ENCODE peak calls at places on chromosomes 16 and 17, in nine cellular contexts. X, Y, H, N, S, K, W, P and F are unnamed samples.

GRCh38 chr17:50905460-50905803 is 39.3 kb upstream of the TOB1 start:
- DNase-seq in X (no peak), Y (no peak), H (no peak), N (no peak), S (no peak), K (no peak), W (no peak), P (no peak), F (no peak)

GRCh38 chr16:84648595-84649510 is 542 bp downstream of the KLHL36 start:
- DNase-seq in X (peak), Y (peak), H (peak), N (peak), S (peak), K (no peak), W (no peak), P (peak), F (no peak)

GRCh38 chr16:73126453-73126853 is 78.5 kb upstream of the ZFHX3 start:
- DNase-seq in X (no peak), Y (peak), H (peak), N (no peak), S (no peak), K (no peak), W (peak), P (no peak), F (no peak)

GRCh38 chr16:28503470-28504259 is 3.0 kb downstream of the IL27 start:
- DNase-seq in X (no peak), Y (no peak), H (no peak), N (no peak), S (no peak), K (no peak), W (no peak), P (no peak), F (no peak)

GRCh38 chr16:25343976-25344375 is 86.3 kb upstream of the ZKSCAN2 start:
- DNase-seq in X (no peak), Y (no peak), H (no peak), N (no peak), S (no peak), K (no peak), W (no peak), P (no peak), F (no peak)

GRCh38 chr16:25109643-25110042 is 1.9 kb upstream of the LCMT1 start:
- DNase-seq in X (no peak), Y (peak), H (peak), N (no peak), S (no peak), K (no peak), W (no peak), P (no peak), F (peak)

GRCh38 chr16:30359871-30360170 is 4.7 kb upstream of the CD2BP2 start:
- DNase-seq in X (no peak), Y (no peak), H (no peak), N (no peak), S (no peak), K (no peak), W (no peak), P (peak), F (no peak)

GRCh38 chr16:20660325-20660724 is 37.2 kb downstream of the ACSM1 start:
- DNase-seq in X (no peak), Y (no peak), H (no peak), N (no peak), S (no peak), K (no peak), W (no peak), P (no peak), F (no peak)

GRCh38 chr17:78779848-78780247 is 2.2 kb downstream of the CYTH1 start:
- DNase-seq in X (peak), Y (no peak), H (no peak), N (peak), S (peak), K (no peak), W (no peak), P (peak), F (no peak)

GRCh38 chr17:17044846-17045561 is 2.7 kb downstream of the MPRIP start:
- DNase-seq in X (no peak), Y (no peak), H (no peak), N (no peak), S (no peak), K (no peak), W (no peak), P (peak), F (peak)

GRCh38 chr17:79101111-79101673 is 26.6 kb downstream of the ENGASE start:
- DNase-seq in X (no peak), Y (no peak), H (no peak), N (no peak), S (no peak), K (no peak), W (no peak), P (no peak), F (no peak)

GRCh38 chr17:3647769-3648540 is 11.4 kb downstream of the CTNS start:
- DNase-seq in X (peak), Y (no peak), H (peak), N (no peak), S (peak), K (no peak), W (peak), P (no peak), F (peak)

GRCh38 chr16:58037365-58038057 is 12.0 kb downstream of the MMP15 start:
- DNase-seq in X (no peak), Y (no peak), H (no peak), N (no peak), S (no peak), K (no peak), W (no peak), P (no peak), F (no peak)

GRCh38 chr16:21646721-21647561 is 5.5 kb downstream of the IGSF6 start:
- DNase-seq in X (no peak), Y (no peak), H (no peak), N (peak), S (peak), K (no peak), W (no peak), P (peak), F (no peak)

GRCh38 chr17:5788266-5788900 is 204.1 kb upstream of the NLRP1 start:
- DNase-seq in X (no peak), Y (no peak), H (no peak), N (no peak), S (no peak), K (no peak), W (no peak), P (no peak), F (peak)

GRCh38 chr17:68087851-68088250 is 52.3 kb downstream of the KPNA2 start:
- DNase-seq in X (no peak), Y (no peak), H (no peak), N (no peak), S (no peak), K (no peak), W (no peak), P (no peak), F (peak)

GRCh38 chr17:59714255-59714654 is 6.8 kb downstream of the VMP1 start:
- DNase-seq in X (no peak), Y (no peak), H (no peak), N (no peak), S (no peak), K (no peak), W (no peak), P (no peak), F (no peak)

GRCh38 chr17:61587807-61588660 is 3.0 kb downstream of the NACA2 start:
- DNase-seq in X (no peak), Y (no peak), H (no peak), N (no peak), S (no peak), K (no peak), W (no peak), P (no peak), F (no peak)

DNA sequence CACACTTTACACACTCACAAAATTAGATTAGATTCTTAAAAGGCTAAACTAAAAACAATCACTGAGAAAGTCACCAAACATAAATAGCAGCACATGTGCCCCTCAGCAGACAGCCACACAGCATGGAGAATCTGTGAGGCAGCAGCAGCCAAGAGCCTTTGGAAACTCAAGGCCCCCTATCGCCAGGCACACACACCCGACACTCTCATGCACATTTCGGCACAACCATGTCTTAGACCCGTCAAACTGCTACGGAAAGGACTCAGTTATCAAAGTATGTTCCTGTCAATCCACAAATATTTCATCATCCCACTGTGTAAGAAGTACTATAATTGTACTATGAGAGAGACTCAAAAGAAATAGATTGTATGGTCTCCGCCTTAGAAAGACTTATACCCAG is 20.9 kb downstream of the UBE2O start:
- DNase-seq in X (no peak), Y (no peak), H (no peak), N (no peak), S (no peak), K (no peak), W (no peak), P (no peak), F (no peak)
- H3K27ac ChIP-seq in X (no peak), Y (peak), H (peak), N (no peak), S (no peak), K (no peak), W (no peak), P (no peak), F (no peak)

GRCh38 chr17:40316571-40317344 is 7.8 kb downstream of the RARA start:
- DNase-seq in X (peak), Y (peak), H (no peak), N (no peak), S (no peak), K (no peak), W (peak), P (peak), F (peak)

GRCh38 chr17:40317345-40317873 is 8.4 kb downstream of the RARA start:
- DNase-seq in X (no peak), Y (peak), H (no peak), N (peak), S (peak), K (no peak), W (peak), P (peak), F (peak)

GRCh38 chr17:40315206-40315605 is 6.2 kb downstream of the RARA start:
- DNase-seq in X (no peak), Y (no peak), H (no peak), N (no peak), S (no peak), K (no peak), W (no peak), P (no peak), F (no peak)

GRCh38 chr17:40314557-40314953 is 5.6 kb downstream of the RARA start:
- DNase-seq in X (peak), Y (peak), H (no peak), N (peak), S (no peak), K (no peak), W (peak), P (peak), F (peak)

GRCh38 chr17:40315678-40316570 is 6.9 kb downstream of the RARA start:
- DNase-seq in X (no peak), Y (no peak), H (no peak), N (no peak), S (no peak), K (no peak), W (peak), P (no peak), F (no peak)
- H3K4me3 ChIP-seq in X (no peak), Y (peak), H (no peak), N (no peak), S (no peak), K (peak), W (peak), P (no peak), F (no peak)

DNA sequence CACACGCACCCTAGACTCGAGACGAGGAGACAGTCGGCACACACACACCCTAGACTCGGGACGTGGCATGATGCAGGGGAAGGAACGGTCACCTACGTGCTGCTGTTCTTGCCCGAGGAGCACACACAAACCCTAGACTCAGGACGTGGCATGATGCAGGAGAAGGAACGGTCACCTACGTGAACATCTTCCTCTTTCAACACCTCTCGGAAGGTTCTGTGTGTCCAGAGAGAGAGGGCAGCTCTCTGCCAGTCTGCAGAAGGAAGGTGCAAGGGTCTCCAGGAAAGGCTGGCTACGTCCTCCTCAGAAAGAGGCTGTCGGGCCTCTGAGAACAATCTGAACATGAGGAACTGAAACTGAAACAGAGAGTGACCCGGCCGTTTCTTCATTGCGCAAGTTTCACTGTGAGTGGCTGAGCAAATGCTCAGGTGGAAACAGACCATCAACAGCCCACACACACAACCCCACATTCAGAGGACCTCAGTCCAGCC is 43.4 kb downstream of the ZNF276 start:
- DNase-seq in X (no peak), Y (no peak), H (peak), N (peak), S (no peak), K (no peak), W (no peak), P (peak), F (no peak)
- H3K27ac ChIP-seq in X (no peak), Y (no peak), H (no peak), N (peak), S (peak), K (no peak), W (no peak), P (peak), F (no peak)

GRCh38 chr17:45409659-45410076 is 23.0 kb downstream of the ARHGAP27 start:
- DNase-seq in X (no peak), Y (no peak), H (no peak), N (no peak), S (no peak), K (no peak), W (no peak), P (peak), F (no peak)
- H3K4me3 ChIP-seq in X (peak), Y (peak), H (peak), N (peak), S (peak), K (no peak), W (peak), P (peak), F (no peak)

GRCh38 chr17:27817731-27818130 is 17.4 kb upstream of the NOS2 start:
- DNase-seq in X (no peak), Y (no peak), H (no peak), N (no peak), S (no peak), K (no peak), W (no peak), P (no peak), F (no peak)

GRCh38 chr17:27821318-27821717 is 21.0 kb upstream of the NOS2 start:
- DNase-seq in X (no peak), Y (no peak), H (no peak), N (no peak), S (no peak), K (no peak), W (no peak), P (no peak), F (no peak)

GRCh38 chr17:27818311-27819170 is 18.2 kb upstream of the NOS2 start:
- DNase-seq in X (no peak), Y (no peak), H (no peak), N (no peak), S (no peak), K (no peak), W (no peak), P (no peak), F (no peak)

GRCh38 chr17:27816946-27817345 is 16.6 kb upstream of the NOS2 start:
- DNase-seq in X (no peak), Y (no peak), H (no peak), N (no peak), S (no peak), K (no peak), W (no peak), P (no peak), F (no peak)

GRCh38 chr17:27819171-27819544 is 18.8 kb upstream of the NOS2 start:
- DNase-seq in X (no peak), Y (no peak), H (no peak), N (no peak), S (no peak), K (no peak), W (no peak), P (no peak), F (no peak)
- H3K27ac ChIP-seq in X (no peak), Y (no peak), H (no peak), N (no peak), S (no peak), K (no peak), W (no peak), P (no peak), F (no peak)